ENCODE peak calls at places on chromosome 16, in nine cellular contexts. M is NCI-H2081; E is CMK; K is mesendoderm; B is sciatic nerve; X is choroid plexus epithelial cell; Q is colonic mucosa; H is NCI-H1436; N is stimulated activated naive B cell treated with anti-CD40 and anti-IgM and Interleukin-4, amounts not matched to agents 10 μg/mL and 1 μg/mL and 100 μg/mL, for 72 hours. I is an unnamed sample.

GRCh38 chr16:53518550-53519416 is 15.8 kb upstream of the AKTIP start:
- DNase-seq in M (no peak), X (peak), E (peak), B (no peak), N (peak), Q (peak), K (no peak), H (no peak), I (peak)

GRCh38 chr16:59404509-59404908 is 670.4 kb upstream of the GOT2 start:
- DNase-seq in H (no peak), N (no peak), M (no peak), K (no peak), X (no peak), Q (no peak), E (no peak), B (no peak), I (no peak)

GRCh38 chr16:83473109-83473508 is 334.7 kb upstream of the HSBP1 start:
- DNase-seq in B (no peak), Q (no peak), N (no peak), X (peak), K (no peak), M (no peak), E (no peak), H (no peak), I (no peak)

GRCh38 chr16:75763250-75763649 is 37.0 kb upstream of the CPHXL start:
- DNase-seq in K (no peak), Q (no peak), X (no peak), M (no peak), N (no peak), E (no peak), B (no peak), H (no peak), I (no peak)

GRCh38 chr16:3873482-3874173 is 6.9 kb downstream of the CREBBP start:
- DNase-seq in Q (no peak), N (no peak), B (no peak), X (no peak), M (no peak), E (no peak), H (no peak), K (no peak), I (no peak)

GRCh38 chr16:1610841-1611653 is 825 bp downstream of the IFT140 start:
- DNase-seq in X (peak), Q (no peak), B (no peak), H (no peak), E (no peak), N (no peak), K (no peak), M (no peak), I (no peak)

GRCh38 chr16:68065716-68066305 is 19.4 kb upstream of the NFATC3 start:
- DNase-seq in M (no peak), B (peak), X (peak), H (no peak), K (no peak), N (no peak), Q (no peak), E (no peak), I (no peak)

GRCh38 chr16:59688006-59688405 is 953.9 kb upstream of the GOT2 start:
- DNase-seq in K (peak), N (no peak), H (no peak), E (no peak), B (no peak), X (peak), Q (no peak), M (no peak), I (no peak)

GRCh38 chr16:64047878-64048277 is 1074.0 kb downstream of the CDH11 start:
- DNase-seq in K (peak), N (no peak), H (no peak), E (no peak), B (no peak), X (no peak), M (no peak), Q (no peak), I (no peak)

GRCh38 chr16:89049484-89050118 is 44.1 kb upstream of the ACSF3 start:
- DNase-seq in B (no peak), M (no peak), K (no peak), Q (no peak), E (no peak), X (peak), H (no peak), N (no peak), I (no peak)

GRCh38 chr16:84318091-84318975 is 23.7 kb downstream of the WFDC1 start:
- DNase-seq in H (no peak), K (no peak), Q (no peak), E (no peak), B (no peak), X (no peak), N (no peak), M (no peak), I (no peak)

GRCh38 chr16:28491080-28491969 is 549 bp downstream of the CLN3 start:
- DNase-seq in Q (peak), N (no peak), B (peak), H (no peak), M (no peak), K (peak), E (no peak), X (peak), I (no peak)

GRCh38 chr16:77788196-77789084 is at the start of gene VAT1L:
- DNase-seq in K (peak), M (peak), H (no peak), B (no peak), N (peak), E (no peak), Q (peak), X (peak), I (no peak)

GRCh38 chr16:69397821-69398521 is 12.2 kb upstream of the TERF2 start:
- DNase-seq in K (peak), N (no peak), E (no peak), Q (peak), B (no peak), M (no peak), H (peak), X (peak), I (no peak)

GRCh38 chr16:19831678-19832077 is 53.0 kb downstream of the GPRC5B start:
- DNase-seq in N (no peak), H (no peak), Q (no peak), K (no peak), M (no peak), E (no peak), X (peak), B (no peak), I (no peak)

GRCh38 chr16:35744716-35745115 is 2285.3 kb downstream of the TP53TG3F start:
- DNase-seq in K (no peak), Q (no peak), N (no peak), H (no peak), B (no peak), X (no peak), E (no peak), M (no peak), I (no peak)

GRCh38 chr16:31371619-31372484 is 16.9 kb downstream of the ITGAX start:
- DNase-seq in B (no peak), M (no peak), K (no peak), E (no peak), H (no peak), N (no peak), X (no peak), Q (no peak), I (no peak)

GRCh38 chr16:87178977-87179376 is 138.2 kb downstream of the C16orf95 start:
- DNase-seq in B (peak), Q (no peak), E (no peak), X (peak), N (no peak), K (peak), H (no peak), M (no peak), I (no peak)

GRCh38 chr16:27109666-27110523 is 43.2 kb downstream of the C16orf82 start:
- DNase-seq in E (peak), Q (peak), M (peak), H (peak), X (peak), K (peak), N (peak), B (peak), I (peak)

GRCh38 chr16:56673916-56674315 is 4.3 kb downstream of the MT1H start:
- DNase-seq in K (peak), X (peak), E (no peak), N (no peak), B (no peak), H (no peak), Q (no peak), M (no peak), I (no peak)

GRCh38 chr16:48165961-48166578 is 10.3 kb upstream of the ABCC12 start:
- DNase-seq in E (no peak), Q (no peak), H (no peak), K (peak), M (peak), N (no peak), B (peak), X (peak), I (no peak)

GRCh38 chr16:15506441-15506840 is 72.1 kb downstream of the BMERB1 start:
- DNase-seq in M (no peak), N (no peak), B (no peak), K (no peak), X (no peak), E (no peak), Q (no peak), H (no peak), I (no peak)

GRCh38 chr16:70679653-70680494 is 6.0 kb downstream of the MTSS2 start:
- DNase-seq in K (peak), M (no peak), N (no peak), X (no peak), E (no peak), B (no peak), Q (no peak), H (no peak), I (no peak)

GRCh38 chr16:62077998-62078397 is 41.8 kb upstream of the CDH8 start:
- DNase-seq in M (peak), B (no peak), E (no peak), X (peak), Q (no peak), K (peak), H (no peak), N (no peak), I (no peak)

GRCh38 chr16:64841071-64841470 is 280.8 kb downstream of the CDH11 start:
- DNase-seq in N (no peak), M (no peak), B (no peak), Q (no peak), X (peak), H (no peak), E (no peak), K (no peak), I (no peak)

GRCh38 chr16:73735018-73735417 is 561.6 kb upstream of the PSMD7 start:
- DNase-seq in K (no peak), Q (no peak), H (no peak), M (no peak), E (no peak), N (no peak), B (no peak), X (peak), I (no peak)

GRCh38 chr16:75288596-75289120 is 37.2 kb upstream of the BCAR1 start:
- DNase-seq in N (peak), E (peak), X (no peak), Q (no peak), K (no peak), B (no peak), M (no peak), H (no peak), I (peak)

GRCh38 chr16:80071964-80072363 is 468.8 kb upstream of the DYNLRB2 start:
- DNase-seq in N (no peak), Q (no peak), M (no peak), E (no peak), H (no peak), B (no peak), K (no peak), X (no peak), I (no peak)

GRCh38 chr16:21599994-21600773 is 807 bp downstream of the METTL9 start:
- DNase-seq in Q (peak), H (no peak), M (peak), N (peak), E (no peak), X (peak), K (peak), B (peak), I (no peak)